ENCODE peak calls at places on chromosomes 4 and X, in seven cellular contexts. N is H9, T is mesendoderm, U is mesenchymal stem cell, K is IMR-90, Q is neuronal stem cell, C is trophoblast cell. L is an unnamed sample.

GRCh38 chr4:185235480-185236154 is 26.2 kb downstream of the SNX25 start:
- DNase-seq in N (no peak), T (peak; percentile 97), U (peak; percentile 93), K (peak; percentile 38), Q (no peak), C (peak; percentile 94), L (no peak)

GRCh38 chr4:27217261-27217769 is 356.7 kb downstream of the STIM2 start:
- DNase-seq in N (no peak), T (no peak), U (no peak), K (peak; percentile 57), Q (no peak), C (no peak), L (no peak)

GRCh38 chr4:48985976-48986653 is at the start of gene CWH43:
- DNase-seq in N (peak; percentile 73), T (peak; percentile 53), U (no peak), K (no peak), Q (peak; percentile 12), C (no peak), L (peak; percentile 80)

GRCh38 chrX:143437439-143437838 is 79.8 kb downstream of the SPANXN3 start:
- DNase-seq in N (no peak), T (peak; percentile 33), U (peak; percentile 6), K (no peak), Q (no peak), C (peak; percentile 11), L (no peak)

GRCh38 chr4:28357985-28358384 is 1497.3 kb downstream of the STIM2 start:
- DNase-seq in N (peak; percentile 40), T (peak; percentile 71), U (no peak), K (peak; percentile 39), Q (peak; percentile 21), C (no peak), L (no peak)

GRCh38 chrX:63434665-63435064 is 83.5 kb upstream of the SPIN4 start:
- DNase-seq in N (peak; percentile 43), T (peak; percentile 94), U (peak; percentile 54), K (peak; percentile 22), Q (no peak), C (peak; percentile 96), L (no peak)

GRCh38 chr4:66564901-66565648 is 894.8 kb upstream of the EPHA5 start:
- DNase-seq in N (no peak), T (no peak), U (peak; percentile 83), K (peak; percentile 73), Q (no peak), C (no peak), L (no peak)

GRCh38 chr4:171932238-171932637 is 119.0 kb downstream of the GALNTL6 start:
- DNase-seq in N (no peak), T (no peak), U (no peak), K (no peak), Q (no peak), C (no peak), L (no peak)

GRCh38 chr4:37983951-37984350 is 23.8 kb downstream of the PTTG2 start:
- DNase-seq in N (no peak), T (no peak), U (no peak), K (peak; percentile 31), Q (no peak), C (no peak), L (no peak)

GRCh38 chrX:39577206-39577605 is 520.6 kb downstream of the BCOR start:
- DNase-seq in N (no peak), T (no peak), U (peak; percentile 39), K (no peak), Q (no peak), C (no peak), L (no peak)

GRCh38 chrX:103556941-103557340 is 28.4 kb upstream of the TCEAL4 start:
- DNase-seq in N (peak; percentile 48), T (peak; percentile 48), U (no peak), K (no peak), Q (no peak), C (no peak), L (no peak)

GRCh38 chrX:155070038-155070437 is 898 bp downstream of the CMC4 start:
- DNase-seq in N (no peak), T (no peak), U (no peak), K (no peak), Q (no peak), C (peak; percentile 10), L (no peak)

GRCh38 chr4:185318679-185319078 is 77.0 kb downstream of the LRP2BP start:
- DNase-seq in N (no peak), T (peak; percentile 96), U (peak; percentile 26), K (no peak), Q (no peak), C (no peak), L (no peak)

GRCh38 chrX:264634-265455 is 16.3 kb upstream of the PLCXD1 start:
- DNase-seq in N (no peak), T (no peak), U (no peak), K (no peak), Q (no peak), C (peak; percentile 30), L (no peak)

GRCh38 chr4:183507928-183508327 is 3.1 kb downstream of the ING2 start:
- DNase-seq in N (no peak), T (no peak), U (peak; percentile 18), K (no peak), Q (no peak), C (no peak), L (no peak)

GRCh38 chrX:148741441-148741840 is 241.0 kb downstream of the AFF2 start:
- DNase-seq in N (peak; percentile 34), T (peak; percentile 47), U (no peak), K (no peak), Q (no peak), C (no peak), L (no peak)

GRCh38 chr4:1172971-1173757 is 781 bp upstream of the SPON2 start:
- DNase-seq in N (peak; percentile 59), T (no peak), U (peak; percentile 98), K (peak; percentile 78), Q (no peak), C (peak; percentile 21), L (no peak)

GRCh38 chr4:3369781-3370660 is 71.7 kb upstream of the HGFAC start:
- DNase-seq in N (peak; percentile 70), T (peak; percentile 91), U (peak; percentile 97), K (peak; percentile 94), Q (peak; percentile 62), C (peak; percentile 39), L (peak; percentile 54)

GRCh38 chr4:79528241-79528706 is 120.2 kb upstream of the GK2 start:
- DNase-seq in N (no peak), T (no peak), U (peak; percentile 19), K (no peak), Q (no peak), C (no peak), L (no peak)

GRCh38 chr4:145299380-145300076 is 119.1 kb upstream of the OTUD4 start:
- DNase-seq in N (no peak), T (no peak), U (peak; percentile 61), K (peak; percentile 75), Q (no peak), C (no peak), L (no peak)

GRCh38 chrX:8405631-8406030 is 59.0 kb upstream of the VCX3B start:
- DNase-seq in N (no peak), T (no peak), U (no peak), K (no peak), Q (no peak), C (no peak), L (no peak)

GRCh38 chrX:76555816-76556215 is 128.3 kb downstream of the MAGEE1 start:
- DNase-seq in N (peak; percentile 51), T (peak; percentile 82), U (no peak), K (peak; percentile 22), Q (peak; percentile 27), C (peak; percentile 52), L (peak; percentile 52)

GRCh38 chr4:178745203-178745602 is 1303.0 kb upstream of the AGA start:
- DNase-seq in N (no peak), T (no peak), U (no peak), K (no peak), Q (no peak), C (no peak), L (no peak)

GRCh38 chr4:180665994-180666818 is 1577.0 kb upstream of the TENM3 start:
- DNase-seq in N (peak; percentile 50), T (peak; percentile 81), U (peak; percentile 58), K (peak; percentile 63), Q (peak; percentile 63), C (peak; percentile 77), L (no peak)

GRCh38 chr4:42895452-42895851 is 2.9 kb downstream of the GRXCR1 start:
- DNase-seq in N (no peak), T (no peak), U (no peak), K (no peak), Q (no peak), C (no peak), L (no peak)

GRCh38 chr4:56655209-56655626 is 25.9 kb downstream of the HOPX start:
- DNase-seq in N (peak; percentile 50), T (peak; percentile 67), U (peak; percentile 59), K (peak; percentile 12), Q (no peak), C (peak; percentile 13), L (peak; percentile 25)

GRCh38 chr4:30920043-30920442 is 199.9 kb downstream of the PCDH7 start:
- DNase-seq in N (peak; percentile 54), T (peak; percentile 79), U (peak; percentile 9), K (no peak), Q (no peak), C (no peak), L (no peak)

GRCh38 chr4:101306225-101306624 is 41.1 kb downstream of the PPP3CA start:
- DNase-seq in N (no peak), T (no peak), U (no peak), K (no peak), Q (no peak), C (no peak), L (no peak)

GRCh38 chr4:8144359-8144758 is 14.3 kb downstream of the ABLIM2 start:
- DNase-seq in N (peak; percentile 57), T (peak; percentile 65), U (no peak), K (no peak), Q (no peak), C (no peak), L (no peak)
- H3K18ac ChIP-seq in N (no peak overlapping the region), T (no peak overlapping the region), U (no peak overlapping the region), K (no peak overlapping the region), Q (peak overlapping the region; percentile 72), C (no peak overlapping the region), L (no peak overlapping the region)

DNA sequence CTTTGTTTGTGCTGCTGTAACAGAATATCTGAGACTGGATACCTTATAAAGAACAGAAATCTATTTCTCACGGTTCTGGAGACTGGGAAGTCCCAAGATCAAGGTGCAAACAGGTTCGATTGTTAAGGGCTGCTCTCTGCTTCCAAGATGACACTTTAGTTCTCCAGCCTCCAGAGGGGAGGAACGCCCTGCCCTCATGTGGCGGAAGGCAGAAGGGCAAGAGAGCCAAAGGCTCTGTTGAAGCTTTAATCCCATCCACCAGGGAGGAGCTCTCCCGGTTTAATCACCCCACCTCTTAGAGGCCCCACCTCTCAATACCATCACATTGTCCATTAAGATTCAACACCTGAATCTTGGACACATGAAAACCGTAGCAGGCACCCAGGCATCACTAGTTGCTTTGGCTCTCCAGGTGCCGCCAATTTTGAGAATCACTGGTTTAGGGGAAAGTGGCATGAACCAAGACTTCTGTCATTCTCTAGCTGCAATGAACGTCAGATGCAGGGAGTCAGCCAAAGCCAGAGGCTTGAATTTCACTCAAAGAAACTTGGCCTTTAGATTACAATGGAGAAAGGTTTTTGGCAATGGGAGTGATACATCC is 15.6 kb downstream of the FHL1 start:
- DNase-seq in N (peak; percentile 72), T (peak; percentile 79), U (peak; percentile 70), K (peak; percentile 43), Q (no peak), C (peak; percentile 58), L (no peak)
- H3K18ac ChIP-seq in N (no peak overlapping the region), T (no peak overlapping the region), U (no peak overlapping the region), K (no peak overlapping the region), Q (no peak overlapping the region), C (no peak overlapping the region), L (no peak overlapping the region)

GRCh38 chrX:152465132-152465531 is 14.0 kb upstream of the GABRA3 start:
- DNase-seq in N (no peak), T (no peak), U (no peak), K (no peak), Q (no peak), C (no peak), L (no peak)
- H3K18ac ChIP-seq in N (no peak overlapping the region), T (no peak overlapping the region), U (no peak overlapping the region), K (no peak overlapping the region), Q (no peak overlapping the region), C (no peak overlapping the region), L (no peak overlapping the region)

GRCh38 chr4:89277412-89277811 is 30.2 kb downstream of the GPRIN3 start:
- DNase-seq in N (no peak), T (no peak), U (peak; percentile 3), K (no peak), Q (no peak), C (peak; percentile 84), L (no peak)
- H3K18ac ChIP-seq in N (no peak overlapping the region), T (no peak overlapping the region), U (no peak overlapping the region), K (no peak overlapping the region), Q (no peak overlapping the region), C (no peak overlapping the region), L (no peak overlapping the region)

L was measured in H1.